ENCODE peak calls at places on chromosome 18, in five cellular contexts. I is neuronal stem cell; T is activated CD8-positive, alpha-beta memory T cell treated with anti-CD3 and anti-CD28 coated beads for 4 hours; J is AG09319; U is GM06990. K is an unnamed sample.

GRCh38 chr18:10114727-10115463 is 201.1 kb downstream of the VAPA start:
- DNase-seq in J (no peak), I (no peak), U (no peak), T (no peak), K (no peak)

GRCh38 chr18:13429016-13429415 is 210.5 kb downstream of the LDLRAD4 start:
- DNase-seq in I (no peak), T (no peak), J (no peak), U (no peak), K (no peak)

GRCh38 chr18:47032945-47033344 is 2.5 kb downstream of the ELOA2 start:
- DNase-seq in T (no peak), U (no peak), I (no peak), J (no peak), K (no peak)

GRCh38 chr18:9681217-9681616 is 26.9 kb upstream of the RAB31 start:
- DNase-seq in U (no peak), T (no peak), J (no peak), I (no peak), K (no peak)

GRCh38 chr18:48356909-48357631 is 52.1 kb downstream of the ZBTB7C start:
- DNase-seq in U (no peak), T (no peak), J (no peak), I (no peak), K (no peak)

GRCh38 chr18:76721207-76721996 is 101.0 kb upstream of the ZNF236 start:
- DNase-seq in U (no peak), I (no peak), J (no peak), T (peak), K (no peak)

GRCh38 chr18:43634994-43635393 is 357.7 kb upstream of the SYT4 start:
- DNase-seq in J (no peak), U (no peak), T (no peak), I (no peak), K (no peak)

GRCh38 chr18:3603460-3604259 is 153.7 kb downstream of the TGIF1 start:
- DNase-seq in I (peak), U (no peak), T (no peak), J (peak), K (peak)

GRCh38 chr18:48799724-48800315 is 150.9 kb downstream of the SMAD7 start:
- DNase-seq in J (no peak), U (no peak), T (no peak), I (no peak), K (no peak)

GRCh38 chr18:34322365-34323289 is 97.9 kb upstream of the NOL4 start:
- DNase-seq in I (peak), T (no peak), U (peak), J (no peak), K (no peak)

GRCh38 chr18:79789901-79790885 is 7.5 kb upstream of the KCNG2 start:
- DNase-seq in U (no peak), J (no peak), I (no peak), T (no peak), K (no peak)

GRCh38 chr18:36576339-36576738 is 252.5 kb downstream of the TPGS2 start:
- DNase-seq in U (no peak), J (no peak), I (no peak), T (no peak), K (no peak)

GRCh38 chr18:70128271-70128670 is 77.2 kb downstream of the RTTN start:
- DNase-seq in T (no peak), I (no peak), U (no peak), J (no peak), K (no peak)

GRCh38 chr18:54240629-54241107 is 16.2 kb upstream of the MBD2 start:
- DNase-seq in U (no peak), J (no peak), T (no peak), I (no peak), K (no peak)

GRCh38 chr18:63511285-63511684 is 30.9 kb upstream of the SERPINB12 start:
- DNase-seq in U (no peak), T (no peak), J (peak), I (peak), K (peak)

GRCh38 chr18:34023471-34023870 is 201.2 kb downstream of the NOL4 start:
- DNase-seq in T (no peak), U (no peak), I (peak), J (no peak), K (no peak)

GRCh38 chr18:22505136-22505535 is 87.4 kb upstream of the CTAGE1 start:
- DNase-seq in I (no peak), T (no peak), J (peak), U (no peak), K (no peak)

GRCh38 chr18:50558157-50558556 is 1.7 kb upstream of the MAPK4 start:
- DNase-seq in J (no peak), T (no peak), U (no peak), I (no peak), K (no peak)